ENCODE peak calls at places on chromosomes 3 and 15, in five cellular contexts. One of them, this sample, is unnamed. For H3K9me3, the result is how much of the 10 kb centered on the place peaks cover.

GRCh38 chr3:170961616-170962400 is 53.4 kb upstream of the EIF5A2 start:
- DNase-seq in Peyer's patch: no peak
- DNase-seq in uterus: no peak
- DNase-seq in Panc1: peak
- DNase-seq in SK-N-SH: peak
- DNase-seq in this sample: no peak

GRCh38 chr3:157116017-157116416 is 43.9 kb downstream of the CCNL1 start:
- DNase-seq in Peyer's patch: no peak
- DNase-seq in uterus: no peak
- DNase-seq in Panc1: no peak
- DNase-seq in SK-N-SH: no peak
- DNase-seq in this sample: no peak

GRCh38 chr3:145952541-145952940 is 208.4 kb downstream of the PLOD2 start:
- DNase-seq in Peyer's patch: no peak
- DNase-seq in uterus: no peak
- DNase-seq in Panc1: no peak
- DNase-seq in SK-N-SH: no peak
- DNase-seq in this sample: no peak

GRCh38 chr3:124818398-124819150 is 68.6 kb downstream of the ITGB5 start:
- DNase-seq in Peyer's patch: peak
- DNase-seq in uterus: no peak
- DNase-seq in Panc1: no peak
- DNase-seq in SK-N-SH: no peak
- DNase-seq in this sample: no peak

GRCh38 chr15:78000089-78000926 is 77.2 kb downstream of the TBC1D2B start:
- DNase-seq in Peyer's patch: peak
- DNase-seq in uterus: peak
- DNase-seq in Panc1: no peak
- DNase-seq in SK-N-SH: peak
- DNase-seq in this sample: peak

GRCh38 chr15:68910341-68910740 is 20.0 kb upstream of the SPESP1 start:
- DNase-seq in Peyer's patch: no peak
- DNase-seq in uterus: no peak
- DNase-seq in Panc1: no peak
- DNase-seq in SK-N-SH: no peak
- DNase-seq in this sample: no peak

GRCh38 chr15:98649621-98649995 is 1.3 kb downstream of the IGF1R start:
- DNase-seq in Peyer's patch: no peak
- DNase-seq in uterus: peak
- DNase-seq in Panc1: no peak
- DNase-seq in SK-N-SH: peak
- DNase-seq in this sample: peak

GRCh38 chr15:94607176-94607654 is 375.9 kb downstream of the MCTP2 start:
- DNase-seq in Peyer's patch: no peak
- DNase-seq in uterus: no peak
- DNase-seq in Panc1: no peak
- DNase-seq in SK-N-SH: no peak
- DNase-seq in this sample: no peak

GRCh38 chr3:144843099-144843498 is 871.5 kb downstream of the DIPK2A start:
- DNase-seq in Peyer's patch: no peak
- DNase-seq in uterus: no peak
- DNase-seq in Panc1: no peak
- DNase-seq in SK-N-SH: no peak
- DNase-seq in this sample: peak

GRCh38 chr15:20356444-20357138 is 185.0 kb downstream of the GOLGA6L6 start:
- DNase-seq in Peyer's patch: no peak
- DNase-seq in uterus: peak
- DNase-seq in Panc1: peak
- DNase-seq in SK-N-SH: peak
- DNase-seq in this sample: no peak

GRCh38 chr15:20355256-20355868 is 186.2 kb downstream of the GOLGA6L6 start:
- DNase-seq in Peyer's patch: no peak
- DNase-seq in uterus: no peak
- DNase-seq in Panc1: no peak
- DNase-seq in SK-N-SH: no peak
- DNase-seq in this sample: no peak

GRCh38 chr15:20351448-20351961 is 190.1 kb downstream of the GOLGA6L6 start:
- DNase-seq in Peyer's patch: peak
- DNase-seq in uterus: no peak
- DNase-seq in Panc1: no peak
- DNase-seq in SK-N-SH: no peak
- DNase-seq in this sample: no peak

GRCh38 chr15:20352241-20353200 is 189.1 kb downstream of the GOLGA6L6 start:
- DNase-seq in Peyer's patch: peak
- DNase-seq in uterus: no peak
- DNase-seq in Panc1: no peak
- DNase-seq in SK-N-SH: no peak
- DNase-seq in this sample: no peak

GRCh38 chr15:20353966-20354883 is 187.4 kb downstream of the GOLGA6L6 start:
- DNase-seq in Peyer's patch: peak
- DNase-seq in uterus: no peak
- DNase-seq in Panc1: no peak
- DNase-seq in SK-N-SH: no peak
- DNase-seq in this sample: no peak
- H3K9me3 ChIP-seq in Peyer's patch: under half
- H3K9me3 ChIP-seq in uterus: under half
- H3K9me3 ChIP-seq in Panc1: under half
- H3K9me3 ChIP-seq in SK-N-SH: under half
- H3K9me3 ChIP-seq in this sample: under half

GRCh38 chr3:149179225-149179624 is 42.4 kb downstream of the CP start:
- DNase-seq in Peyer's patch: no peak
- DNase-seq in uterus: no peak
- DNase-seq in Panc1: peak
- DNase-seq in SK-N-SH: no peak
- DNase-seq in this sample: no peak
- H3K9me3 ChIP-seq in Peyer's patch: under half
- H3K9me3 ChIP-seq in uterus: under half
- H3K9me3 ChIP-seq in Panc1: under half
- H3K9me3 ChIP-seq in SK-N-SH: under half
- H3K9me3 ChIP-seq in this sample: under half

GRCh38 chr3:194321666-194322640 is 29.2 kb downstream of the CPN2 start:
- DNase-seq in Peyer's patch: no peak
- DNase-seq in uterus: no peak
- DNase-seq in Panc1: no peak
- DNase-seq in SK-N-SH: no peak
- DNase-seq in this sample: no peak

GRCh38 chr3:194324823-194325327 is 26.3 kb downstream of the CPN2 start:
- DNase-seq in Peyer's patch: no peak
- DNase-seq in uterus: no peak
- DNase-seq in Panc1: no peak
- DNase-seq in SK-N-SH: no peak
- DNase-seq in this sample: no peak

GRCh38 chr3:194320744-194321243 is 30.3 kb downstream of the CPN2 start:
- DNase-seq in Peyer's patch: no peak
- DNase-seq in uterus: no peak
- DNase-seq in Panc1: no peak
- DNase-seq in SK-N-SH: no peak
- DNase-seq in this sample: no peak

GRCh38 chr3:194323785-194324735 is 27.1 kb downstream of the CPN2 start:
- DNase-seq in Peyer's patch: peak
- DNase-seq in uterus: peak
- DNase-seq in Panc1: peak
- DNase-seq in SK-N-SH: peak
- DNase-seq in this sample: peak

GRCh38 chr3:194322701-194323174 is 28.4 kb downstream of the CPN2 start:
- DNase-seq in Peyer's patch: no peak
- DNase-seq in uterus: no peak
- DNase-seq in Panc1: peak
- DNase-seq in SK-N-SH: no peak
- DNase-seq in this sample: no peak
- H3K9me3 ChIP-seq in Peyer's patch: under half
- H3K9me3 ChIP-seq in uterus: under half
- H3K9me3 ChIP-seq in Panc1: under half
- H3K9me3 ChIP-seq in SK-N-SH: under half
- H3K9me3 ChIP-seq in this sample: under half

DNA sequence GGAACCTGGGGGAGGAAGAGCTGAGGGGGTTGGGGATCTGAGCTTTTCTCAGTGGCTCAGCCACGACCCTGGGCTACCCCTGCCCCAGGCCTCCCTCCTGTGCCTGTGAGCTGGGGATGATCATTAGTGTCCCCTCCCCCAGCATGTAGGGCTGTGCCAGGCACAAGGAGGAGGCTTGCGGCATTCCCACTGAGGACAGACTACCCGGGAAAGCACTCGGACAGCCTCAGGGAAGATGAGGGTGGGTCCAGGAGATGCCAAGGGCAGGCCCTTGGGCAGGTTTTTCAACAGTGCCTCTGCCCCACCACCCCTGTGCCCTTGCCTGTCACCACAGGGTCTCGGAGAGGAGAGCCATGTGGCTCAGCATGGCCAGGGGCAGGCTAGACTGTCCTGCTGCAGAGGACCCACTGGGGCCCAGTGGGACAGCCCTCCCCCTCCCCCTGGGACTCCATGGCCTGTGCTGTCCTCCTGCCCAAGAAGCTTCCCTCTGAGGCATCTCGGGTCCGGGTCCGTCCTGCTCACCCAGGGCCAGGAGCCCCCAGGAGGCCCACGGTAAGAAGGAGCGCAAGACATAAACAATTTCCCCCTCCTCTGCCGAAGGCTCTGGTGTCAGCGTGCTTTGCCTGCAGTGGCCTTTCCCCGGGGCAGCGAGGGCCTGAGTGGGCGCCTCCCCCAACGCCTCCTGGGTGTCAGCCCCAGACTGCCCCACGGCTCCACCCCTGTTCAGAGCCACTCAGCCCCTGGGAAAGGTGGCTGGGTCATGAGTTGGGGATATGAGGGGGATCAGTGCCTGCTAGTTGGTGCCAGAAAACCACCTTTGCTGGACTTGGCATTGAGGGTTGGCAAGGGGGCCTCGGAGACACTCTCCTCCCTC is 192.5 kb downstream of the GOLGA6L6 start:
- DNase-seq in Peyer's patch: peak
- DNase-seq in uterus: no peak
- DNase-seq in Panc1: no peak
- DNase-seq in SK-N-SH: no peak
- DNase-seq in this sample: no peak
- H3K9me3 ChIP-seq in Peyer's patch: under half
- H3K9me3 ChIP-seq in uterus: under half
- H3K9me3 ChIP-seq in Panc1: under half
- H3K9me3 ChIP-seq in SK-N-SH: under half
- H3K9me3 ChIP-seq in this sample: under half

GRCh38 chr3:182596673-182597410 is 196.5 kb upstream of the ATP11B start:
- DNase-seq in Peyer's patch: no peak
- DNase-seq in uterus: no peak
- DNase-seq in Panc1: no peak
- DNase-seq in SK-N-SH: no peak
- DNase-seq in this sample: no peak

GRCh38 chr3:182592747-182593146 is 200.6 kb upstream of the ATP11B start:
- DNase-seq in Peyer's patch: no peak
- DNase-seq in uterus: no peak
- DNase-seq in Panc1: no peak
- DNase-seq in SK-N-SH: no peak
- DNase-seq in this sample: no peak

GRCh38 chr3:182601597-182601996 is 191.7 kb upstream of the ATP11B start:
- DNase-seq in Peyer's patch: no peak
- DNase-seq in uterus: no peak
- DNase-seq in Panc1: no peak
- DNase-seq in SK-N-SH: no peak
- DNase-seq in this sample: no peak

GRCh38 chr3:182603501-182603900 is 189.8 kb upstream of the ATP11B start:
- DNase-seq in Peyer's patch: no peak
- DNase-seq in uterus: no peak
- DNase-seq in Panc1: no peak
- DNase-seq in SK-N-SH: no peak
- DNase-seq in this sample: no peak

DNA sequence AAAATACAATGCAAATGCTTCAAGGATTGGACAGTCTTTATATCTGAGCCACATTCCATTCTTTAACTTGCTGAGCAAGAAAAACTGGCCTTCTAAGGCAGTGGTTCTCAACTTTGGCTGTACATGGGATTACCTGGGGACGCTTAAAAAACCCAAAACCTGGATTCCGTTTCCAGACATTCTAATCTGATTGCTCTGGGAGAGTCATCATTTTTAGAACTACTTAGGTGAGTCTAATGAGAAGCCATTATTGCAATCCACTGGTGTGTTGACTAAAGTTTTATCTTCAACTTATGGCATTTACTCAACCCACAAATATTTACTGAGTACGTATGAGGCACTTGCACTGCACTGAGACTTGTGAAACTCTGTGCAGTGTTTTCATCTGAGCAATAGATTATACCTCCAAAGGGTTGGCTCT is 195.7 kb upstream of the ATP11B start:
- DNase-seq in Peyer's patch: no peak
- DNase-seq in uterus: no peak
- DNase-seq in Panc1: no peak
- DNase-seq in SK-N-SH: no peak
- DNase-seq in this sample: no peak
- H3K9me3 ChIP-seq in Peyer's patch: under half
- H3K9me3 ChIP-seq in uterus: under half
- H3K9me3 ChIP-seq in Panc1: under half
- H3K9me3 ChIP-seq in SK-N-SH: under half
- H3K9me3 ChIP-seq in this sample: under half

DNA sequence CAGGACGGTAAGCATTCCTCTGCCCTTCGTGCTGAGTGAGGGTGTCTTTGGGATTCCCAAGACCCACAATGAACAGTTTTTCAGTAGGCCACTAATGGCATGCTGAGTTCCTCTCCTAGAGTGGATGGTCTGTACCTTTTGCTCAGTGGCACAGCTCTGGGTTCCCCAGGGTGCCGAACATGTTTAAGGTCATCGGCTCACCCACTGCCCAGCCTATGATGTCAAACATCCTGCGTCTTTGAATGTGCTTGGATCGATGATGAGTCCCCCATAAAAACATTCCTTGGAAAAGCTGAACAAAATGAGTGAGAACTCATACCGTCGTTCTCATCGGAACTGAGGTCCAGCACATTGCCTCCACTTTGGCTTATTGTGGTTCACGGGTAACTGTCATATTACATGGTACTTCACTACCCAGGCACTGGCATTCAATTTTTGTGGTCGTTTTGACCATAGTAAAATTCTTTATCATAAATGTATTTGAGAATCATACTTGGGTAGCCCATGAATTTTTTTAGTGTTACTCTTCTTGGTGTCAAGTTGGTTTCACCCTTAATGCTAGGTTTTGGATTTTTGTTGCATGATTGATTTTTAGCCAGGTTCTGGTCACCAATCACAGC is 118.2 kb downstream of the SNRPN start:
- DNase-seq in Peyer's patch: no peak
- DNase-seq in uterus: no peak
- DNase-seq in Panc1: no peak
- DNase-seq in SK-N-SH: no peak
- DNase-seq in this sample: no peak
- H3K9me3 ChIP-seq in Peyer's patch: half or more
- H3K9me3 ChIP-seq in uterus: half or more
- H3K9me3 ChIP-seq in Panc1: half or more
- H3K9me3 ChIP-seq in SK-N-SH: under half
- H3K9me3 ChIP-seq in this sample: under half